ENCODE peak calls at places on chromosomes 7 and 10, in four cellular contexts. R, N, G and W are unnamed samples.

GRCh38 chr7:135501402-135501801 is 8.5 kb downstream of the CNOT4 start:
- DNase-seq in R (no peak), G (no peak), N (no peak), W (no peak)

GRCh38 chr10:55024718-55025117 is 223.7 kb upstream of the PCDH15 start:
- DNase-seq in G (peak; percentile 17), R (no peak), N (peak; percentile 15), W (no peak)

GRCh38 chr10:119542990-119543813 is 683 bp upstream of the RGS10 start:
- DNase-seq in N (peak; percentile 60), R (peak; percentile 19), G (peak; percentile 56), W (peak; percentile 58)

GRCh38 chr7:26648429-26649015 is 215.9 kb downstream of the SKAP2 start:
- DNase-seq in G (no peak), N (no peak), R (no peak), W (no peak)

GRCh38 chr7:134632937-134633540 is 13.6 kb upstream of the BPGM start:
- DNase-seq in N (no peak), G (peak; percentile 44), R (no peak), W (peak; percentile 49)

GRCh38 chr10:6120691-6121090 is 31.9 kb downstream of the RBM17 start:
- DNase-seq in R (no peak), G (no peak), N (no peak), W (no peak)

GRCh38 chr7:47833211-47833610 is 115.1 kb downstream of the PKD1L1 start:
- DNase-seq in G (no peak), R (no peak), N (no peak), W (peak; percentile 62)

GRCh38 chr10:103933557-103934121 is 15.7 kb upstream of the STN1 start:
- DNase-seq in G (no peak), N (no peak), R (no peak), W (no peak)

GRCh38 chr10:42864575-42864974 is 82.0 kb downstream of the BMS1 start:
- DNase-seq in N (no peak), G (peak; percentile 27), R (no peak), W (no peak)

GRCh38 chr10:130037169-130037661 is 73.1 kb upstream of the EBF3 start:
- DNase-seq in N (no peak), R (no peak), G (no peak), W (no peak)

GRCh38 chr10:49539320-49539885 is 482 bp upstream of the ERCC6 start:
- DNase-seq in R (peak; percentile 17), N (peak; percentile 46), G (peak; percentile 36), W (peak; percentile 50)

GRCh38 chr10:26311383-26311940 is 94.9 kb downstream of the GAD2 start:
- DNase-seq in R (no peak), N (no peak), G (no peak), W (no peak)

GRCh38 chr7:107768263-107768662 is 24.3 kb downstream of the CBLL1 start:
- DNase-seq in N (no peak), G (no peak), R (no peak), W (no peak)

GRCh38 chr10:129305046-129305445 is 162.0 kb upstream of the MGMT start:
- DNase-seq in R (no peak), G (no peak), N (no peak), W (no peak)

GRCh38 chr7:137943132-137943551 is 58.7 kb downstream of the CREB3L2 start:
- DNase-seq in G (no peak), R (no peak), N (no peak), W (no peak)

GRCh38 chr10:14240253-14241189 is 90.2 kb downstream of the FRMD4A start:
- DNase-seq in R (no peak), N (no peak), G (no peak), W (no peak)

GRCh38 chr7:78212476-78213060 is 414.0 kb downstream of the PHTF2 start:
- DNase-seq in G (no peak), R (no peak), N (no peak), W (no peak)

GRCh38 chr10:91976324-91977051 is 52.9 kb downstream of the BTAF1 start:
- DNase-seq in G (no peak), R (no peak), N (no peak), W (no peak)

GRCh38 chr10:488081-488932 is 201.2 kb downstream of the DIP2C start:
- DNase-seq in R (no peak), N (peak; percentile 63), G (no peak), W (no peak)

GRCh38 chr10:88234332-88234731 is 348.8 kb downstream of the RNLS start:
- DNase-seq in G (peak; percentile 5), N (peak; percentile 79), R (peak; percentile 18), W (no peak)

GRCh38 chr10:89954787-89955566 is 253.6 kb downstream of the KIF20B start:
- DNase-seq in G (no peak), N (no peak), R (no peak), W (peak; percentile 15)

GRCh38 chr10:8508882-8509281 is 454.4 kb downstream of the GATA3 start:
- DNase-seq in N (no peak), G (no peak), R (no peak), W (no peak)

GRCh38 chr7:55250313-55250712 is 114.8 kb upstream of the LANCL2 start:
- DNase-seq in R (no peak), N (no peak), G (peak; percentile 73), W (peak; percentile 61)

GRCh38 chr7:98805956-98806838 is 63.6 kb downstream of the TMEM130 start:
- DNase-seq in R (no peak), G (no peak), N (no peak), W (no peak)

GRCh38 chr10:42959833-42960232 is 117.0 kb upstream of the RET start:
- DNase-seq in N (no peak), G (no peak), R (peak; percentile 3), W (no peak)

GRCh38 chr10:87093461-87094372 is 926 bp downstream of the GLUD1 start:
- DNase-seq in R (peak; percentile 22), G (peak; percentile 40), N (peak; percentile 82), W (peak; percentile 63)

GRCh38 chr7:964401-965231 is 10.1 kb upstream of the ADAP1 start:
- DNase-seq in G (no peak), R (no peak), N (no peak), W (peak; percentile 62)

GRCh38 chr7:42672339-42672990 is 239.4 kb downstream of the C7orf25 start:
- DNase-seq in R (no peak), N (no peak), G (no peak), W (no peak)

GRCh38 chr7:104584620-104585019 is 256.2 kb downstream of the LHFPL3 start:
- DNase-seq in G (no peak), R (no peak), N (no peak), W (peak; percentile 42)

GRCh38 chr10:48800283-48800675 is 115.6 kb downstream of the WDFY4 start:
- DNase-seq in N (no peak), R (no peak), G (no peak), W (no peak)